ENCODE peak calls at places on chromosomes 6 and 20, in eight cellular contexts. I is fibroblast of mammary gland; P is testis; A is activated T-helper 1 cell treated with Interleukin-2 at 50 U/mL for 16 hours; Q is stimulated activated CD8-positive, alpha-beta memory T cell treated with anti-CD3 and anti-CD28 coated beads, Interleukin-2, amount 100 ng/mL, for 1 hour; T is H54; V is body of pancreas; L is CD8-positive, alpha-beta memory T cell. U is an unnamed sample.
A peak's percentile ranks its signal among the peaks of the same experiment; 100 is the strongest.

GRCh38 chr20:59042151-59042795 is at the start of gene PRELID3B:
- DNase-seq in T (no peak), L (peak; percentile 35), V (peak; percentile 29), P (peak; percentile 42), I (peak; percentile 23), Q (no peak), A (no peak), U (no peak)

GRCh38 chr6:91087864-91088263 is 501.0 kb upstream of the MAP3K7 start:
- DNase-seq in P (no peak), Q (no peak), I (no peak), L (no peak), V (no peak), A (no peak), T (no peak), U (no peak)

GRCh38 chr20:44966030-44966961 is at the start of gene STK4:
- DNase-seq in T (peak; percentile 76), P (peak; percentile 95), Q (peak; percentile 93), I (peak; percentile 83), A (peak; percentile 97), L (peak; percentile 92), V (peak; percentile 93), U (peak; percentile 92)

GRCh38 chr6:142421285-142422202 is 119.7 kb downstream of the ADGRG6 start:
- DNase-seq in I (peak; percentile 28), V (no peak), P (no peak), L (no peak), A (no peak), T (no peak), Q (no peak), U (no peak)

GRCh38 chr6:166619912-166620311 is 7.1 kb downstream of the RPS6KA2 start:
- DNase-seq in A (no peak), Q (no peak), P (no peak), V (peak; percentile 60), L (no peak), I (peak; percentile 98), T (no peak), U (peak; percentile 71)

GRCh38 chr6:109073344-109074235 is 21.1 kb downstream of the SESN1 start:
- DNase-seq in Q (no peak), L (peak; percentile 48), P (peak; percentile 57), A (peak; percentile 5), T (no peak), V (peak; percentile 35), I (peak; percentile 83), U (no peak)

GRCh38 chr6:135196739-135197510 is 15.8 kb downstream of the MYB start:
- DNase-seq in T (no peak), L (no peak), A (no peak), P (no peak), I (no peak), V (no peak), Q (no peak), U (no peak)

GRCh38 chr6:130848945-130849344 is 21.7 kb downstream of the SMLR1 start:
- DNase-seq in I (peak; percentile 8), V (no peak), Q (no peak), T (no peak), L (no peak), A (no peak), P (no peak), U (no peak)

GRCh38 chr20:57332105-57333089 is 2.8 kb downstream of the SPO11 start:
- DNase-seq in I (no peak), T (no peak), L (no peak), V (no peak), P (no peak), A (no peak), Q (no peak), U (no peak)

GRCh38 chr6:71851214-71851613 is 35.1 kb upstream of the RIMS1 start:
- DNase-seq in Q (no peak), P (no peak), I (no peak), A (no peak), V (no peak), L (no peak), T (no peak), U (no peak)

GRCh38 chr6:32685603-32686002 is 19.1 kb upstream of the HLA-DQB1 start:
- DNase-seq in V (no peak), Q (no peak), P (no peak), L (peak; percentile 22), A (no peak), T (no peak), I (peak; percentile 3), U (no peak)

GRCh38 chr20:38222231-38222922 is 38.2 kb downstream of the KIAA1755 start:
- DNase-seq in A (peak; percentile 13), L (peak; percentile 24), I (peak; percentile 53), P (peak; percentile 78), Q (peak; percentile 5), T (peak; percentile 65), V (peak; percentile 51), U (peak; percentile 79)

GRCh38 chr6:42451595-42452170 is at the start of gene TRERF1:
- DNase-seq in I (peak; percentile 70), P (peak; percentile 81), A (peak; percentile 40), Q (peak; percentile 28), L (peak; percentile 38), T (peak; percentile 67), V (peak; percentile 45), U (no peak)

GRCh38 chr6:31368461-31368860 is 11.5 kb upstream of the HLA-B start:
- DNase-seq in I (no peak), L (no peak), Q (no peak), V (no peak), A (no peak), P (no peak), T (no peak), U (no peak)

GRCh38 chr6:146289816-146290588 is 253.6 kb upstream of the RAB32 start:
- DNase-seq in L (no peak), A (no peak), T (no peak), Q (no peak), I (peak; percentile 90), V (no peak), P (no peak), U (no peak)

GRCh38 chr6:51299649-51300380 is 481.1 kb downstream of the TFAP2B start:
- DNase-seq in I (no peak), Q (no peak), P (no peak), V (no peak), T (no peak), A (no peak), L (no peak), U (no peak)

GRCh38 chr20:64037498-64038213 is 1.7 kb downstream of the C20orf204 start:
- DNase-seq in Q (no peak), I (no peak), T (no peak), P (peak; percentile 38), L (no peak), V (no peak), A (no peak), U (no peak)

GRCh38 chr6:56524891-56525703 is 117.6 kb downstream of the DST start:
- DNase-seq in T (peak; percentile 15), Q (no peak), I (peak; percentile 96), A (no peak), V (no peak), P (no peak), L (no peak), U (no peak)

GRCh38 chr6:168301648-168302398 is 17.8 kb downstream of the DACT2 start:
- DNase-seq in P (no peak), V (no peak), T (no peak), I (no peak), A (no peak), L (no peak), Q (no peak), U (peak; percentile 55)

GRCh38 chr6:45783716-45784115 is 231.9 kb downstream of the CLIC5 start:
- DNase-seq in P (no peak), A (no peak), T (no peak), Q (no peak), V (no peak), I (no peak), L (no peak), U (no peak)

GRCh38 chr20:61719691-61720347 is 345.9 kb downstream of the TAF4 start:
- DNase-seq in V (no peak), A (peak; percentile 32), I (no peak), T (no peak), L (peak; percentile 29), P (no peak), Q (peak; percentile 26), U (no peak)

GRCh38 chr6:132730560-132730959 is 16.7 kb upstream of the VNN1 start:
- DNase-seq in Q (no peak), V (no peak), I (peak; percentile 55), T (no peak), P (no peak), L (no peak), A (no peak), U (no peak)

GRCh38 chr6:128754658-128755256 is 128.2 kb upstream of the LAMA2 start:
- DNase-seq in T (no peak), Q (no peak), A (no peak), L (no peak), I (no peak), V (no peak), P (no peak), U (no peak)

GRCh38 chr20:56163806-56164205 is 84.7 kb upstream of the MC3R start:
- DNase-seq in T (no peak), V (no peak), A (no peak), Q (no peak), P (peak; percentile 87), L (no peak), I (no peak), U (no peak)

GRCh38 chr6:144993870-144994269 is 708.7 kb downstream of the UTRN start:
- DNase-seq in T (no peak), A (no peak), P (no peak), V (no peak), I (peak; percentile 50), Q (no peak), L (no peak), U (no peak)

GRCh38 chr6:57097596-57097995 is 7.6 kb downstream of the ZNF451 start:
- DNase-seq in V (no peak), A (no peak), I (no peak), L (no peak), T (no peak), Q (no peak), P (no peak), U (no peak)

GRCh38 chr6:158448856-158449255 is 111.0 kb upstream of the TMEM181 start:
- DNase-seq in V (no peak), I (no peak), P (no peak), L (no peak), Q (no peak), T (no peak), A (no peak), U (no peak)

GRCh38 chr6:24933868-24934401 is 1.8 kb downstream of the RIPOR2 start:
- DNase-seq in V (no peak), Q (no peak), P (peak; percentile 52), T (peak; percentile 35), A (no peak), L (peak; percentile 39), I (peak; percentile 18), U (no peak)

GRCh38 chr20:11266571-11266970 is 592.8 kb upstream of the JAG1 start:
- DNase-seq in Q (no peak), V (no peak), L (no peak), P (no peak), T (no peak), I (no peak), A (no peak), U (no peak)

GRCh38 chr20:43508604-43509040 is 1.1 kb downstream of the L3MBTL1 start:
- DNase-seq in I (no peak), P (peak; percentile 27), Q (no peak), T (no peak), V (no peak), L (no peak), A (no peak), U (no peak)

GRCh38 chr6:19812512-19813119 is 24.6 kb upstream of the ID4 start:
- DNase-seq in V (peak; percentile 22), A (no peak), T (no peak), Q (no peak), L (no peak), I (peak; percentile 61), P (no peak), U (no peak)

GRCh38 chr6:100228437-100229424 is 234.7 kb upstream of the MCHR2 start:
- DNase-seq in T (peak; percentile 41), L (peak; percentile 8), P (peak; percentile 87), V (peak; percentile 64), A (no peak), I (peak; percentile 59), Q (peak; percentile 2), U (peak; percentile 67)

GRCh38 chr6:147782302-147782701 is 273.8 kb downstream of the SAMD5 start:
- DNase-seq in A (no peak), I (peak; percentile 39), T (no peak), L (no peak), P (no peak), Q (no peak), V (no peak), U (no peak)

GRCh38 chr6:24494726-24495515 is at the start of gene ALDH5A1:
- DNase-seq in T (peak; percentile 30), P (peak; percentile 90), I (peak; percentile 42), Q (peak; percentile 52), L (peak; percentile 52), V (peak; percentile 65), A (peak; percentile 72), U (peak; percentile 58)

U was measured in right atrium auricular region.